ENCODE peak calls at places on chromosomes 5 and 9, in seven cellular contexts. One of them, this sample, is unnamed.

GRCh38 chr9:16196206-16196605 is 643.4 kb downstream of the CCDC171 start:
- DNase-seq in HepG2: no peak
- DNase-seq in tibial artery: no peak
- DNase-seq in chondrocyte: no peak
- DNase-seq in prostate gland: no peak
- DNase-seq in colonic mucosa: no peak
- DNase-seq in bronchial epithelial cell: no peak
- DNase-seq in this sample: no peak

GRCh38 chr5:151757233-151758140 is 944 bp downstream of the ATOX1 start:
- DNase-seq in HepG2: no peak
- DNase-seq in tibial artery: no peak
- DNase-seq in chondrocyte: no peak
- DNase-seq in prostate gland: peak; percentile 18
- DNase-seq in colonic mucosa: no peak
- DNase-seq in bronchial epithelial cell: peak; percentile 34
- DNase-seq in this sample: peak; percentile 40

GRCh38 chr5:173940269-173940668 is 48.7 kb upstream of the C5orf47 start:
- DNase-seq in HepG2: no peak
- DNase-seq in tibial artery: no peak
- DNase-seq in chondrocyte: no peak
- DNase-seq in prostate gland: no peak
- DNase-seq in colonic mucosa: no peak
- DNase-seq in bronchial epithelial cell: no peak
- DNase-seq in this sample: no peak

GRCh38 chr5:102313907-102314306 is 17.8 kb upstream of the SLCO4C1 start:
- DNase-seq in HepG2: no peak
- DNase-seq in tibial artery: no peak
- DNase-seq in chondrocyte: no peak
- DNase-seq in prostate gland: no peak
- DNase-seq in colonic mucosa: no peak
- DNase-seq in bronchial epithelial cell: no peak
- DNase-seq in this sample: no peak

GRCh38 chr9:15136646-15137045 is 170.4 kb downstream of the TTC39B start:
- DNase-seq in HepG2: no peak
- DNase-seq in tibial artery: no peak
- DNase-seq in chondrocyte: no peak
- DNase-seq in prostate gland: no peak
- DNase-seq in colonic mucosa: no peak
- DNase-seq in bronchial epithelial cell: no peak
- DNase-seq in this sample: no peak

GRCh38 chr5:177371705-177372533 is 12.3 kb upstream of the SLC34A1 start:
- DNase-seq in HepG2: no peak
- DNase-seq in tibial artery: no peak
- DNase-seq in chondrocyte: no peak
- DNase-seq in prostate gland: no peak
- DNase-seq in colonic mucosa: no peak
- DNase-seq in bronchial epithelial cell: no peak
- DNase-seq in this sample: no peak

GRCh38 chr5:160539431-160539830 is 117.8 kb downstream of the PTTG1 start:
- DNase-seq in HepG2: no peak
- DNase-seq in tibial artery: no peak
- DNase-seq in chondrocyte: no peak
- DNase-seq in prostate gland: no peak
- DNase-seq in colonic mucosa: no peak
- DNase-seq in bronchial epithelial cell: peak; percentile 83
- DNase-seq in this sample: no peak

GRCh38 chr5:116564322-116564721 is 10.3 kb downstream of the SEMA6A start:
- DNase-seq in HepG2: no peak
- DNase-seq in tibial artery: no peak
- DNase-seq in chondrocyte: no peak
- DNase-seq in prostate gland: no peak
- DNase-seq in colonic mucosa: no peak
- DNase-seq in bronchial epithelial cell: no peak
- DNase-seq in this sample: no peak

GRCh38 chr9:79129865-79130480 is 441.8 kb upstream of the TLE4 start:
- DNase-seq in HepG2: peak; percentile 1
- DNase-seq in tibial artery: peak; percentile 63
- DNase-seq in chondrocyte: no peak
- DNase-seq in prostate gland: peak; percentile 61
- DNase-seq in colonic mucosa: peak; percentile 33
- DNase-seq in bronchial epithelial cell: peak; percentile 42
- DNase-seq in this sample: no peak

GRCh38 chr5:65508978-65509377 is 27.3 kb upstream of the ADAMTS6 start:
- DNase-seq in HepG2: no peak
- DNase-seq in tibial artery: no peak
- DNase-seq in chondrocyte: no peak
- DNase-seq in prostate gland: no peak
- DNase-seq in colonic mucosa: no peak
- DNase-seq in bronchial epithelial cell: peak; percentile 43
- DNase-seq in this sample: no peak

GRCh38 chr5:96198673-96199072 is 234.4 kb downstream of the PCSK1 start:
- DNase-seq in HepG2: no peak
- DNase-seq in tibial artery: no peak
- DNase-seq in chondrocyte: no peak
- DNase-seq in prostate gland: no peak
- DNase-seq in colonic mucosa: no peak
- DNase-seq in bronchial epithelial cell: no peak
- DNase-seq in this sample: no peak

GRCh38 chr5:6760003-6760402 is 46.8 kb downstream of the TENT4A start:
- DNase-seq in HepG2: no peak
- DNase-seq in tibial artery: no peak
- DNase-seq in chondrocyte: no peak
- DNase-seq in prostate gland: no peak
- DNase-seq in colonic mucosa: no peak
- DNase-seq in bronchial epithelial cell: no peak
- DNase-seq in this sample: no peak

GRCh38 chr5:55546991-55547390 is 12.2 kb upstream of the PLPP1 start:
- DNase-seq in HepG2: peak; percentile 28
- DNase-seq in tibial artery: no peak
- DNase-seq in chondrocyte: no peak
- DNase-seq in prostate gland: no peak
- DNase-seq in colonic mucosa: no peak
- DNase-seq in bronchial epithelial cell: no peak
- DNase-seq in this sample: no peak

GRCh38 chr9:5195450-5195849 is 10.0 kb upstream of the INSL6 start:
- DNase-seq in HepG2: no peak
- DNase-seq in tibial artery: no peak
- DNase-seq in chondrocyte: no peak
- DNase-seq in prostate gland: no peak
- DNase-seq in colonic mucosa: no peak
- DNase-seq in bronchial epithelial cell: peak; percentile 53
- DNase-seq in this sample: no peak

GRCh38 chr9:84315278-84315877 is 25.2 kb downstream of the SLC28A3 start:
- DNase-seq in HepG2: peak; percentile 23
- DNase-seq in tibial artery: no peak
- DNase-seq in chondrocyte: no peak
- DNase-seq in prostate gland: peak; percentile 50
- DNase-seq in colonic mucosa: peak; percentile 65
- DNase-seq in bronchial epithelial cell: peak; percentile 58
- DNase-seq in this sample: peak; percentile 30

GRCh38 chr9:133119039-133119438 is 2.0 kb downstream of the RALGDS start:
- DNase-seq in HepG2: no peak
- DNase-seq in tibial artery: no peak
- DNase-seq in chondrocyte: no peak
- DNase-seq in prostate gland: peak; percentile 41
- DNase-seq in colonic mucosa: no peak
- DNase-seq in bronchial epithelial cell: no peak
- DNase-seq in this sample: no peak

GRCh38 chr5:151238303-151238741 is 14.4 kb upstream of the CCDC69 start:
- DNase-seq in HepG2: no peak
- DNase-seq in tibial artery: peak; percentile 77
- DNase-seq in chondrocyte: no peak
- DNase-seq in prostate gland: no peak
- DNase-seq in colonic mucosa: no peak
- DNase-seq in bronchial epithelial cell: no peak
- DNase-seq in this sample: no peak

GRCh38 chr5:139088024-139088423 is 110.1 kb downstream of the SIL1 start:
- DNase-seq in HepG2: no peak
- DNase-seq in tibial artery: no peak
- DNase-seq in chondrocyte: no peak
- DNase-seq in prostate gland: no peak
- DNase-seq in colonic mucosa: no peak
- DNase-seq in bronchial epithelial cell: peak; percentile 15
- DNase-seq in this sample: no peak

GRCh38 chr5:178981381-178981780 is 13.7 kb downstream of the GRM6 start:
- DNase-seq in HepG2: no peak
- DNase-seq in tibial artery: no peak
- DNase-seq in chondrocyte: no peak
- DNase-seq in prostate gland: no peak
- DNase-seq in colonic mucosa: no peak
- DNase-seq in bronchial epithelial cell: no peak
- DNase-seq in this sample: no peak

GRCh38 chr9:124492818-124493217 is 14.4 kb downstream of the NR5A1 start:
- DNase-seq in HepG2: no peak
- DNase-seq in tibial artery: no peak
- DNase-seq in chondrocyte: no peak
- DNase-seq in prostate gland: no peak
- DNase-seq in colonic mucosa: no peak
- DNase-seq in bronchial epithelial cell: no peak
- DNase-seq in this sample: no peak

GRCh38 chr5:165101709-165102108 is 1596.3 kb downstream of the MAT2B start:
- DNase-seq in HepG2: no peak
- DNase-seq in tibial artery: no peak
- DNase-seq in chondrocyte: no peak
- DNase-seq in prostate gland: no peak
- DNase-seq in colonic mucosa: no peak
- DNase-seq in bronchial epithelial cell: no peak
- DNase-seq in this sample: no peak

GRCh38 chr5:162096448-162096847 is 28.9 kb downstream of the GABRG2 start:
- DNase-seq in HepG2: no peak
- DNase-seq in tibial artery: no peak
- DNase-seq in chondrocyte: no peak
- DNase-seq in prostate gland: no peak
- DNase-seq in colonic mucosa: no peak
- DNase-seq in bronchial epithelial cell: no peak
- DNase-seq in this sample: no peak

GRCh38 chr5:8060235-8061139 is 191.5 kb downstream of the MTRR start:
- DNase-seq in HepG2: no peak
- DNase-seq in tibial artery: no peak
- DNase-seq in chondrocyte: no peak
- DNase-seq in prostate gland: no peak
- DNase-seq in colonic mucosa: no peak
- DNase-seq in bronchial epithelial cell: no peak
- DNase-seq in this sample: no peak

GRCh38 chr5:169448826-169449225 is 134.7 kb upstream of the SPDL1 start:
- DNase-seq in HepG2: no peak
- DNase-seq in tibial artery: no peak
- DNase-seq in chondrocyte: no peak
- DNase-seq in prostate gland: no peak
- DNase-seq in colonic mucosa: no peak
- DNase-seq in bronchial epithelial cell: no peak
- DNase-seq in this sample: no peak

GRCh38 chr5:66993448-66993847 is 203.2 kb downstream of the CD180 start:
- DNase-seq in HepG2: no peak
- DNase-seq in tibial artery: no peak
- DNase-seq in chondrocyte: no peak
- DNase-seq in prostate gland: no peak
- DNase-seq in colonic mucosa: no peak
- DNase-seq in bronchial epithelial cell: peak; percentile 26
- DNase-seq in this sample: no peak

GRCh38 chr5:169946743-169947142 is 33.6 kb downstream of the INSYN2B start:
- DNase-seq in HepG2: no peak
- DNase-seq in tibial artery: no peak
- DNase-seq in chondrocyte: no peak
- DNase-seq in prostate gland: no peak
- DNase-seq in colonic mucosa: no peak
- DNase-seq in bronchial epithelial cell: no peak
- DNase-seq in this sample: no peak

GRCh38 chr5:156295434-156295833 is 31.5 kb upstream of the SGCD start:
- DNase-seq in HepG2: no peak
- DNase-seq in tibial artery: no peak
- DNase-seq in chondrocyte: no peak
- DNase-seq in prostate gland: no peak
- DNase-seq in colonic mucosa: no peak
- DNase-seq in bronchial epithelial cell: no peak
- DNase-seq in this sample: no peak

GRCh38 chr9:110340306-110340705 is 2.6 kb upstream of the TXNDC8 start:
- DNase-seq in HepG2: peak; percentile 14
- DNase-seq in tibial artery: no peak
- DNase-seq in chondrocyte: no peak
- DNase-seq in prostate gland: no peak
- DNase-seq in colonic mucosa: no peak
- DNase-seq in bronchial epithelial cell: peak; percentile 34
- DNase-seq in this sample: no peak

GRCh38 chr5:138078006-138078643 is 5.7 kb upstream of the WNT8A start:
- DNase-seq in HepG2: no peak
- DNase-seq in tibial artery: no peak
- DNase-seq in chondrocyte: no peak
- DNase-seq in prostate gland: no peak
- DNase-seq in colonic mucosa: no peak
- DNase-seq in bronchial epithelial cell: no peak
- DNase-seq in this sample: no peak
- TF ChIP-seq CTCF in HepG2: no peak
- TF ChIP-seq CTCF in tibial artery: no peak
- TF ChIP-seq CTCF in chondrocyte: no peak
- TF ChIP-seq CTCF in prostate gland: no peak
- TF ChIP-seq CTCF in colonic mucosa: no peak
- TF ChIP-seq CTCF in bronchial epithelial cell: no peak
- TF ChIP-seq CTCF in this sample: no peak

GRCh38 chr5:157471709-157472108 is 11.7 kb downstream of the NIPAL4 start:
- DNase-seq in HepG2: peak; percentile 30
- DNase-seq in tibial artery: no peak
- DNase-seq in chondrocyte: no peak
- DNase-seq in prostate gland: no peak
- DNase-seq in colonic mucosa: no peak
- DNase-seq in bronchial epithelial cell: peak; percentile 43
- DNase-seq in this sample: no peak
- TF ChIP-seq CTCF in HepG2: peak; percentile 64
- TF ChIP-seq CTCF in tibial artery: peak; percentile 42
- TF ChIP-seq CTCF in chondrocyte: peak; percentile 84
- TF ChIP-seq CTCF in prostate gland: peak; percentile 30
- TF ChIP-seq CTCF in colonic mucosa: peak; percentile 36
- TF ChIP-seq CTCF in bronchial epithelial cell: peak; percentile 69
- TF ChIP-seq CTCF in this sample: no peak

GRCh38 chr9:134475051-134475790 is 149.0 kb downstream of the RXRA start:
- DNase-seq in HepG2: no peak
- DNase-seq in tibial artery: peak; percentile 90
- DNase-seq in chondrocyte: no peak
- DNase-seq in prostate gland: peak; percentile 64
- DNase-seq in colonic mucosa: peak; percentile 77
- DNase-seq in bronchial epithelial cell: peak; percentile 6
- DNase-seq in this sample: no peak
- TF ChIP-seq CTCF in HepG2: no peak
- TF ChIP-seq CTCF in tibial artery: no peak
- TF ChIP-seq CTCF in chondrocyte: peak; percentile 42
- TF ChIP-seq CTCF in prostate gland: no peak
- TF ChIP-seq CTCF in colonic mucosa: no peak
- TF ChIP-seq CTCF in bronchial epithelial cell: no peak
- TF ChIP-seq CTCF in this sample: no peak

GRCh38 chr5:22710660-22711059 is 142.5 kb downstream of the CDH12 start:
- DNase-seq in HepG2: no peak
- DNase-seq in tibial artery: no peak
- DNase-seq in chondrocyte: no peak
- DNase-seq in prostate gland: no peak
- DNase-seq in colonic mucosa: no peak
- DNase-seq in bronchial epithelial cell: no peak
- DNase-seq in this sample: no peak

GRCh38 chr5:22709743-22710142 is 143.4 kb downstream of the CDH12 start:
- DNase-seq in HepG2: no peak
- DNase-seq in tibial artery: no peak
- DNase-seq in chondrocyte: no peak
- DNase-seq in prostate gland: no peak
- DNase-seq in colonic mucosa: no peak
- DNase-seq in bronchial epithelial cell: peak; percentile 69
- DNase-seq in this sample: no peak

GRCh38 chr5:22708770-22709328 is 144.3 kb downstream of the CDH12 start:
- DNase-seq in HepG2: no peak
- DNase-seq in tibial artery: no peak
- DNase-seq in chondrocyte: no peak
- DNase-seq in prostate gland: no peak
- DNase-seq in colonic mucosa: no peak
- DNase-seq in bronchial epithelial cell: no peak
- DNase-seq in this sample: no peak
- TF ChIP-seq CTCF in HepG2: no peak
- TF ChIP-seq CTCF in tibial artery: no peak
- TF ChIP-seq CTCF in chondrocyte: no peak
- TF ChIP-seq CTCF in prostate gland: no peak
- TF ChIP-seq CTCF in colonic mucosa: no peak
- TF ChIP-seq CTCF in bronchial epithelial cell: no peak
- TF ChIP-seq CTCF in this sample: no peak